ENCODE peak calls at places on chromosome 10, in five cellular contexts. One of them, this sample, is unnamed.

GRCh38 chr10:85741626-85742300 is 624.8 kb downstream of the GRID1 start:
- DNase-seq in iPS DF 6.9: no peak
- DNase-seq in GM19239: peak
- DNase-seq in ELF-1: no peak
- DNase-seq in nephron progenitor cell: no peak
- DNase-seq in this sample: no peak

GRCh38 chr10:112904000-112904399 is 46.0 kb upstream of the TCF7L2 start:
- DNase-seq in iPS DF 6.9: no peak
- DNase-seq in nephron progenitor cell: no peak
- DNase-seq in GM19239: no peak
- DNase-seq in ELF-1: no peak
- DNase-seq in this sample: no peak

GRCh38 chr10:1187855-1188555 is 131.8 kb downstream of the WDR37 start:
- DNase-seq in ELF-1: no peak
- DNase-seq in GM19239: no peak
- DNase-seq in nephron progenitor cell: no peak
- DNase-seq in iPS DF 6.9: no peak
- DNase-seq in this sample: no peak

GRCh38 chr10:29772403-29772802 is 137.6 kb upstream of the SVIL start:
- DNase-seq in nephron progenitor cell: no peak
- DNase-seq in ELF-1: no peak
- DNase-seq in GM19239: no peak
- DNase-seq in iPS DF 6.9: no peak
- DNase-seq in this sample: no peak

GRCh38 chr10:110530131-110530831 is 32.6 kb downstream of the DUSP5 start:
- DNase-seq in iPS DF 6.9: no peak
- DNase-seq in GM19239: no peak
- DNase-seq in ELF-1: peak
- DNase-seq in nephron progenitor cell: peak
- DNase-seq in this sample: no peak

GRCh38 chr10:92757066-92757716 is 67.4 kb downstream of the HHEX start:
- DNase-seq in iPS DF 6.9: peak
- DNase-seq in nephron progenitor cell: peak
- DNase-seq in GM19239: peak
- DNase-seq in ELF-1: peak
- DNase-seq in this sample: peak

GRCh38 chr10:1395025-1395981 is 339.1 kb downstream of the WDR37 start:
- DNase-seq in ELF-1: no peak
- DNase-seq in nephron progenitor cell: no peak
- DNase-seq in iPS DF 6.9: no peak
- DNase-seq in GM19239: no peak
- DNase-seq in this sample: no peak

GRCh38 chr10:27714349-27714748 is 31.3 kb downstream of the MKX start:
- DNase-seq in nephron progenitor cell: no peak
- DNase-seq in ELF-1: no peak
- DNase-seq in iPS DF 6.9: no peak
- DNase-seq in GM19239: no peak
- DNase-seq in this sample: no peak

GRCh38 chr10:17470246-17470645 is 15.9 kb upstream of the ST8SIA6 start:
- DNase-seq in nephron progenitor cell: no peak
- DNase-seq in ELF-1: no peak
- DNase-seq in GM19239: no peak
- DNase-seq in iPS DF 6.9: no peak
- DNase-seq in this sample: no peak

GRCh38 chr10:132298038-132298935 is 9.5 kb downstream of the STK32C start:
- DNase-seq in GM19239: no peak
- DNase-seq in nephron progenitor cell: no peak
- DNase-seq in iPS DF 6.9: no peak
- DNase-seq in ELF-1: no peak
- DNase-seq in this sample: no peak

This sample was measured in germinal center.